ENCODE peak calls at places on chromosomes 11 and 22, in eight cellular contexts. P is RPMI8226; N is EH; Q is stimulated activated CD8-positive, alpha-beta memory T cell treated with anti-CD3 and anti-CD28 coated beads, Interleukin-4, amount 100 ng/mL, for 1 hour; Z is KG1; Y is suprapubic skin; A is astrocyte of the spinal cord; G is fibroblast of gingiva. I is an unnamed sample.

GRCh38 chr11:19276859-19277808 is 36.4 kb upstream of the E2F8 start:
- DNase-seq in P (no peak), N (peak), Q (no peak), Z (no peak), Y (no peak), A (no peak), G (no peak), I (no peak)

GRCh38 chr11:17563248-17563647 is 16.2 kb downstream of the OTOG start:
- DNase-seq in P (no peak), N (no peak), Q (no peak), Z (no peak), Y (no peak), A (no peak), G (no peak), I (no peak)

GRCh38 chr11:121965330-121965729 is 150.7 kb downstream of the BLID start:
- DNase-seq in P (no peak), N (peak), Q (no peak), Z (no peak), Y (no peak), A (peak), G (no peak), I (no peak)

GRCh38 chr11:9973921-9974320 is 310.0 kb downstream of the SWAP70 start:
- DNase-seq in P (no peak), N (peak), Q (no peak), Z (no peak), Y (no peak), A (no peak), G (no peak), I (no peak)

GRCh38 chr11:11464555-11464954 is 111.5 kb upstream of the CSNK2A3 start:
- DNase-seq in P (no peak), N (peak), Q (no peak), Z (no peak), Y (no peak), A (no peak), G (no peak), I (no peak)

GRCh38 chr11:10898763-10899541 is 41.1 kb upstream of the ZBED5 start:
- DNase-seq in P (no peak), N (no peak), Q (no peak), Z (no peak), Y (no peak), A (no peak), G (peak), I (peak)

GRCh38 chr11:34809191-34810106 is 106.7 kb downstream of the APIP start:
- DNase-seq in P (no peak), N (no peak), Q (no peak), Z (peak), Y (no peak), A (no peak), G (no peak), I (no peak)

GRCh38 chr11:8682219-8683114 is at the start of the genes RPL27A and TRIM66:
- DNase-seq in P (peak), N (peak), Q (peak), Z (peak), Y (peak), A (peak), G (peak), I (peak)

GRCh38 chr11:11230802-11231562 is 122.1 kb downstream of the CSNK2A3 start:
- DNase-seq in P (peak), N (no peak), Q (no peak), Z (no peak), Y (no peak), A (no peak), G (no peak), I (peak)

GRCh38 chr11:102115557-102115956 is 5.3 kb downstream of the YAP1 start:
- DNase-seq in P (no peak), N (peak), Q (no peak), Z (no peak), Y (no peak), A (peak), G (peak), I (no peak)

GRCh38 chr22:41801886-41802285 is 1.4 kb downstream of the CCDC134 start:
- DNase-seq in P (no peak), N (no peak), Q (no peak), Z (no peak), Y (no peak), A (no peak), G (no peak), I (no peak)

GRCh38 chr11:16771350-16772140 is 33.1 kb downstream of the C11orf58 start:
- DNase-seq in P (no peak), N (no peak), Q (no peak), Z (no peak), Y (no peak), A (no peak), G (no peak), I (no peak)

GRCh38 chr11:114257621-114258558 is 38.3 kb upstream of the NNMT start:
- DNase-seq in P (no peak), N (no peak), Q (no peak), Z (no peak), Y (peak), A (peak), G (peak), I (no peak)

GRCh38 chr11:45473491-45473890 is 187.3 kb upstream of the SYT13 start:
- DNase-seq in P (no peak), N (no peak), Q (no peak), Z (no peak), Y (no peak), A (no peak), G (no peak), I (peak)

GRCh38 chr11:11977206-11977938 is 31.1 kb downstream of the DKK3 start:
- DNase-seq in P (no peak), N (peak), Q (no peak), Z (no peak), Y (no peak), A (peak), G (peak), I (no peak)

GRCh38 chr11:16841984-16842383 is 103.5 kb downstream of the C11orf58 start:
- DNase-seq in P (no peak), N (no peak), Q (no peak), Z (no peak), Y (no peak), A (no peak), G (no peak), I (peak)

GRCh38 chr11:111733009-111733408 is 33.2 kb downstream of the PPP2R1B start:
- DNase-seq in P (no peak), N (peak), Q (no peak), Z (no peak), Y (peak), A (peak), G (peak), I (no peak)

GRCh38 chr11:73350908-73351636 is 25.1 kb upstream of the RELT start:
- DNase-seq in P (peak), N (peak), Q (no peak), Z (peak), Y (no peak), A (peak), G (peak), I (peak)

GRCh38 chr11:36398261-36398953 is 102.3 kb downstream of the PRR5L start:
- DNase-seq in P (no peak), N (no peak), Q (no peak), Z (no peak), Y (no peak), A (no peak), G (no peak), I (no peak)

GRCh38 chr22:35023692-35024363 is 42.1 kb upstream of the ISX start:
- DNase-seq in P (peak), N (peak), Q (no peak), Z (peak), Y (peak), A (peak), G (no peak), I (peak)

GRCh38 chr22:45905924-45906865 is 70.8 kb downstream of the WNT7B start:
- DNase-seq in P (no peak), N (peak), Q (no peak), Z (no peak), Y (no peak), A (peak), G (peak), I (no peak)

GRCh38 chr11:74680035-74680671 is 51.1 kb downstream of the CHRDL2 start:
- DNase-seq in P (no peak), N (no peak), Q (no peak), Z (no peak), Y (peak), A (no peak), G (no peak), I (no peak)

GRCh38 chr11:19337779-19338178 is 97.0 kb upstream of the E2F8 start:
- DNase-seq in P (no peak), N (no peak), Q (no peak), Z (no peak), Y (no peak), A (no peak), G (no peak), I (no peak)

GRCh38 chr11:132992838-132993680 is 539.2 kb downstream of the OPCML start:
- DNase-seq in P (no peak), N (peak), Q (no peak), Z (no peak), Y (no peak), A (peak), G (no peak), I (peak)

GRCh38 chr11:121024989-121025388 is 1.1 kb downstream of the TBCEL start:
- DNase-seq in P (no peak), N (peak), Q (no peak), Z (no peak), Y (no peak), A (no peak), G (peak), I (no peak)

GRCh38 chr11:121105851-121106250 is 4.8 kb downstream of the TECTA start:
- DNase-seq in P (no peak), N (no peak), Q (no peak), Z (no peak), Y (no peak), A (no peak), G (no peak), I (no peak)